ENCODE peak calls at places on chromosomes 3 and 15, in four cellular contexts. One of them, this sample, is unnamed. For H3K9me3, the result is how much of the 10 kb centered on the place peaks cover.

GRCh38 chr3:79203144-79203519 is 564.7 kb downstream of the ROBO1 start:
- DNase-seq in AG04450: no peak
- DNase-seq in thyroid gland: no peak
- DNase-seq in cardiac muscle cell: no peak
- DNase-seq in this sample: no peak

GRCh38 chr15:100923902-100924301 is 4.7 kb downstream of the LRRK1 start:
- DNase-seq in thyroid gland: no peak
- DNase-seq in cardiac muscle cell: no peak
- DNase-seq in AG04450: no peak
- DNase-seq in this sample: no peak

GRCh38 chr15:29170496-29170895 is 99.1 kb downstream of the NSMCE3 start:
- DNase-seq in AG04450: no peak
- DNase-seq in thyroid gland: no peak
- DNase-seq in cardiac muscle cell: no peak
- DNase-seq in this sample: no peak

GRCh38 chr3:143216709-143217182 is 97.2 kb downstream of the CHST2 start:
- DNase-seq in AG04450: no peak
- DNase-seq in cardiac muscle cell: peak
- DNase-seq in thyroid gland: no peak
- DNase-seq in this sample: no peak

GRCh38 chr3:120823156-120823555 is 80.6 kb downstream of the GTF2E1 start:
- DNase-seq in AG04450: no peak
- DNase-seq in cardiac muscle cell: no peak
- DNase-seq in thyroid gland: no peak
- DNase-seq in this sample: no peak

GRCh38 chr3:188772886-188773285 is 398.9 kb upstream of the TPRG1 start:
- DNase-seq in thyroid gland: no peak
- DNase-seq in cardiac muscle cell: peak
- DNase-seq in AG04450: peak
- DNase-seq in this sample: no peak

GRCh38 chr15:65759441-65759840 is 32.7 kb downstream of the DENND4A start:
- DNase-seq in thyroid gland: no peak
- DNase-seq in cardiac muscle cell: no peak
- DNase-seq in AG04450: no peak
- DNase-seq in this sample: no peak

GRCh38 chr3:135539351-135539750 is 426.2 kb upstream of the PPP2R3A start:
- DNase-seq in AG04450: no peak
- DNase-seq in thyroid gland: no peak
- DNase-seq in cardiac muscle cell: no peak
- DNase-seq in this sample: no peak

GRCh38 chr3:133934996-133935842 is 39.5 kb upstream of the RAB6B start:
- DNase-seq in AG04450: no peak
- DNase-seq in cardiac muscle cell: no peak
- DNase-seq in thyroid gland: no peak
- DNase-seq in this sample: no peak

GRCh38 chr3:3342141-3342540 is 162.7 kb upstream of the CRBN start:
- DNase-seq in AG04450: no peak
- DNase-seq in cardiac muscle cell: no peak
- DNase-seq in thyroid gland: no peak
- DNase-seq in this sample: no peak

GRCh38 chr3:161999846-162000245 is 503.2 kb downstream of the OTOL1 start:
- DNase-seq in AG04450: no peak
- DNase-seq in thyroid gland: no peak
- DNase-seq in cardiac muscle cell: no peak
- DNase-seq in this sample: no peak

GRCh38 chr3:27960133-27960532 is 238.0 kb upstream of the EOMES start:
- DNase-seq in AG04450: no peak
- DNase-seq in thyroid gland: no peak
- DNase-seq in cardiac muscle cell: peak
- DNase-seq in this sample: no peak

GRCh38 chr15:33699691-33700447 is 268.4 kb upstream of the CHRM5 start:
- DNase-seq in AG04450: no peak
- DNase-seq in thyroid gland: peak
- DNase-seq in cardiac muscle cell: peak
- DNase-seq in this sample: no peak
- TF ChIP-seq CTCF in AG04450: no peak
- TF ChIP-seq CTCF in thyroid gland: no peak
- TF ChIP-seq CTCF in cardiac muscle cell: peak
- TF ChIP-seq CTCF in this sample: no peak

DNA sequence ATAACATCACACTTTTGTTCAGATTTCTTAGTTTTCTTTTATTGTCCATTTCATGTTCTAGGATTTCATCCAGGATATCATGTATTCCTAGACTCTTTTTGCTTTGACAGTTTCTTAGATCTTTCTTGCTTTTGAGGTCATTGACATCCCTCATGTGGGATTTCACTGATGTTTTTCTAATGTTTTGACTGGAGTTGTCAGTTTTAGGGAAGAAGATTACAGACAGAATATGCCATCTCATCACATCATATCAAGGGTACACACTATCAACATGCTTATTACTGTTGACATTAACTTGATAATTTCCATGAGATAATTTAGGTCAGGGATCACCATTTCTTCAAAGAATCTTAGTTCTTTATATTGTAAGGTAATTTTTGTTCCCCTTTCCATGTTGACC is 101.7 kb downstream of the NPAP1 start:
- DNase-seq in cardiac muscle cell: no peak
- DNase-seq in thyroid gland: no peak
- DNase-seq in AG04450: no peak
- DNase-seq in this sample: no peak
- H3K9me3 ChIP-seq in cardiac muscle cell: under half
- H3K9me3 ChIP-seq in thyroid gland: under half
- H3K9me3 ChIP-seq in AG04450: under half
- H3K9me3 ChIP-seq in this sample: half or more

GRCh38 chr15:85454403-85454802 is 74.0 kb downstream of the AKAP13 start:
- DNase-seq in cardiac muscle cell: no peak
- DNase-seq in thyroid gland: no peak
- DNase-seq in AG04450: no peak
- DNase-seq in this sample: no peak
- TF ChIP-seq CTCF in cardiac muscle cell: no peak
- TF ChIP-seq CTCF in thyroid gland: no peak
- TF ChIP-seq CTCF in AG04450: no peak
- TF ChIP-seq CTCF in this sample: no peak

GRCh38 chr3:126613481-126614187 is 41.3 kb downstream of the TXNRD3 start:
- DNase-seq in AG04450: no peak
- DNase-seq in thyroid gland: no peak
- DNase-seq in cardiac muscle cell: peak
- DNase-seq in this sample: no peak
- H3K9me3 ChIP-seq in AG04450: under half
- H3K9me3 ChIP-seq in thyroid gland: under half
- H3K9me3 ChIP-seq in cardiac muscle cell: under half
- H3K9me3 ChIP-seq in this sample: under half

DNA sequence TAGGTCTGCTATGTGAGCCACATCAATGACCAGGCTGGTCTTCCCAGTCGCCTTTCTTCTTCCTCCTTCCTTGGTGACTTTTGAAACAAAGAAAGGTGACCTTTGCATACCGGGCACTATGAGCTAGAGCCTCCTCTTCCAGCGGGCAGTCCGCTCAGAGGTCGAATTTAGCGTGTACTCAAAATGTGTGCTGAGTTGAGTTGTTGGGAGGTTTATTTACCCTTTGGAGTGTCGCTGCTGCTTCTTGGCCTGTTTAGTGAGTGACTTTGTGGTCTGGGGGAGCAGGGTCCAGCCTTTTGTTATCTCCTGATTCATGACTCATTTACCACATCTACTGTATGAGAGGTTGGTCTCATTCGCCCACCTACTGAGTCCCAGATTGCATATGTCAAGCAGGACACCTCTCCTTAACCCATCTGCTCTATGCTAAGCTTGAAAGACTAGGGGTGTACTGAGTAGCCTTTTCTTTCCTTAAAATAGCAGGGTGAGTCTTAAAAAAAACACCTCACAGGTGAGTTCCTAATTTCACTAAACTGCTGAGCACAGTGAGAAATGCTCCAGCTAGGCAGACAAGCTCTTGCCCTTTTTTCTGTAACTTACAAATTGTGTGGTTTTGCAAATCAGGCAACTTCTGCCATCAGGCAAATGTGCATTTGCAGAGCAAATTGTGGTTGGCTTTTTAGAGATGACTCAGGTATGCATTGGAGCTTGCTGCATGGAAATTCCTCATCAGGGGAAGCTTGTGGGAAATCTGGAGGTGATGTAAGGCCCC is 3.2 kb upstream of the SIAH2 start:
- DNase-seq in AG04450: no peak
- DNase-seq in cardiac muscle cell: peak
- DNase-seq in thyroid gland: no peak
- DNase-seq in this sample: no peak
- TF ChIP-seq CTCF in AG04450: no peak
- TF ChIP-seq CTCF in cardiac muscle cell: no peak
- TF ChIP-seq CTCF in thyroid gland: no peak
- TF ChIP-seq CTCF in this sample: no peak

DNA sequence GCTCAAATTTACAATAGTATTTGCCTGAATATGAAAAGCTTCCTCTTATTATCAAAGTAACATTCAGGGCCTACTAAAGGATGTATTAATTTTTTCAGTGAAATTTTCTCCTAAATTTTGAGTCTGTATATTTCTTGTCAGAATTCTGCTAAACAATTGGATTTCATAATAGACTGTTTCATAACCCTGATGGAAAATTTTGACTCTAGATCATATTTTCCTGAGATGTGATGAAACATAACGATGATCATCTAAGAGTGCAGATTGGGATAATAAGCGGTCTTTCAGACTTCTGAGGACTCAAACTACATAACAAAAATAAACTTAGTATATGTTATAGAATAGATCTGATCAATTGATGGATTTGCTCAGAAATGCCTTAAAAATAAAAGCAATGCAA is 574.5 kb upstream of the TBL1XR1 start:
- DNase-seq in cardiac muscle cell: no peak
- DNase-seq in AG04450: no peak
- DNase-seq in thyroid gland: no peak
- DNase-seq in this sample: no peak
- H3K9me3 ChIP-seq in cardiac muscle cell: under half
- H3K9me3 ChIP-seq in AG04450: under half
- H3K9me3 ChIP-seq in thyroid gland: under half
- H3K9me3 ChIP-seq in this sample: under half

GRCh38 chr15:93983501-93983900 is 247.9 kb upstream of the MCTP2 start:
- DNase-seq in cardiac muscle cell: no peak
- DNase-seq in thyroid gland: no peak
- DNase-seq in AG04450: no peak
- DNase-seq in this sample: no peak
- TF ChIP-seq CTCF in cardiac muscle cell: no peak
- TF ChIP-seq CTCF in thyroid gland: no peak
- TF ChIP-seq CTCF in AG04450: no peak
- TF ChIP-seq CTCF in this sample: no peak

This sample was measured in mucosa of descending colon.